ENCODE peak calls at places on chromosomes 5 and 9, in six cellular contexts. R, W, U, Z, Q and Y are unnamed samples.

GRCh38 chr5:1330146-1330846 is 14.6 kb downstream of the CLPTM1L start:
- DNase-seq in R (no peak), U (no peak), Z (no peak), Q (no peak), W (peak), Y (no peak)

GRCh38 chr5:75461679-75462078 is 49.8 kb downstream of the CERT1 start:
- DNase-seq in Q (no peak), Z (no peak), R (no peak), W (no peak), U (no peak), Y (no peak)

GRCh38 chr5:124755565-124755964 is 9.1 kb upstream of the ZNF608 start:
- DNase-seq in R (no peak), U (no peak), W (peak), Q (no peak), Z (no peak), Y (no peak)

GRCh38 chr9:106717686-106718085 is 145.3 kb upstream of the ZNF462 start:
- DNase-seq in Q (no peak), W (no peak), U (no peak), R (no peak), Z (peak), Y (no peak)

GRCh38 chr5:15620501-15620900 is 120.5 kb downstream of the FBXL7 start:
- DNase-seq in U (no peak), Z (no peak), W (no peak), R (no peak), Q (no peak), Y (no peak)

GRCh38 chr5:139905401-139905800 is 109.8 kb downstream of the PSD2 start:
- DNase-seq in Q (no peak), U (no peak), R (no peak), W (no peak), Z (no peak), Y (no peak)

GRCh38 chr9:80074439-80074838 is 502.7 kb downstream of the TLE4 start:
- DNase-seq in Z (no peak), R (no peak), W (no peak), U (no peak), Q (no peak), Y (no peak)

GRCh38 chr5:75951716-75952115 is 131.5 kb upstream of the SV2C start:
- DNase-seq in Q (no peak), Z (no peak), R (no peak), W (no peak), U (no peak), Y (no peak)

GRCh38 chr5:151159649-151160373 is 2.2 kb upstream of the ANXA6 start:
- DNase-seq in R (no peak), Q (no peak), Z (no peak), U (no peak), W (no peak), Y (no peak)

GRCh38 chr9:94726495-94727191 is at the start of gene AOPEP:
- DNase-seq in Z (peak), Q (peak), R (peak), W (peak), U (peak), Y (peak)

GRCh38 chr5:59133801-59134261 is 551.0 kb downstream of the RAB3C start:
- DNase-seq in W (no peak), Q (no peak), R (no peak), Z (peak), U (no peak), Y (no peak)

GRCh38 chr5:53288511-53288910 is 179.0 kb upstream of the MOCS2 start:
- DNase-seq in R (no peak), U (no peak), W (no peak), Q (no peak), Z (no peak), Y (no peak)

GRCh38 chr5:119315516-119315949 is 40.3 kb upstream of the TNFAIP8 start:
- DNase-seq in W (peak), Z (no peak), R (no peak), Q (no peak), U (peak), Y (no peak)

GRCh38 chr5:9927521-9927997 is 297.4 kb upstream of the TAS2R1 start:
- DNase-seq in R (no peak), Q (no peak), U (no peak), W (no peak), Z (no peak), Y (no peak)

GRCh38 chr9:89022902-89023301 is 31.6 kb downstream of the S1PR3 start:
- DNase-seq in Q (no peak), U (no peak), Z (no peak), W (no peak), R (no peak), Y (no peak)

GRCh38 chr5:158541535-158541934 is 558.2 kb downstream of the EBF1 start:
- DNase-seq in R (no peak), Z (no peak), Q (no peak), W (no peak), U (peak), Y (no peak)

GRCh38 chr9:77449177-77450092 is 198.7 kb downstream of the GNA14 start:
- DNase-seq in W (no peak), Q (no peak), U (no peak), Z (no peak), R (no peak), Y (no peak)

GRCh38 chr5:92687793-92688467 is 893.1 kb downstream of the NR2F1-AS1 start:
- DNase-seq in R (peak), Q (no peak), U (no peak), Z (no peak), W (peak), Y (peak)

GRCh38 chr9:134515026-134515821 is 126.4 kb upstream of the COL5A1 start:
- DNase-seq in Q (no peak), U (no peak), R (no peak), W (no peak), Z (no peak), Y (no peak)

GRCh38 chr5:115461093-115461492 is 83.5 kb downstream of the FEM1C start:
- DNase-seq in Q (no peak), R (no peak), U (no peak), W (no peak), Z (no peak), Y (no peak)

GRCh38 chr9:13557724-13558123 is 278.2 kb upstream of the MPDZ start:
- DNase-seq in W (peak), U (no peak), Z (no peak), R (no peak), Q (no peak), Y (no peak)

GRCh38 chr9:127858041-127858512 is 3.6 kb upstream of the ENG start:
- DNase-seq in Z (no peak), W (no peak), U (no peak), R (no peak), Q (no peak), Y (no peak)

GRCh38 chr5:74316064-74316586 is 324.4 kb downstream of the ENC1 start:
- DNase-seq in Z (peak), W (no peak), U (no peak), R (no peak), Q (no peak), Y (peak)

GRCh38 chr9:94913550-94913949 is 187.1 kb downstream of the AOPEP start:
- DNase-seq in U (no peak), Z (no peak), W (peak), R (no peak), Q (no peak), Y (no peak)

GRCh38 chr9:6945871-6946270 is 188.1 kb downstream of the KDM4C start:
- DNase-seq in Z (no peak), R (no peak), Q (no peak), U (no peak), W (no peak), Y (no peak)

GRCh38 chr5:146048994-146049703 is 56.2 kb downstream of the PLAC8L1 start:
- DNase-seq in Q (no peak), Z (peak), W (peak), R (no peak), U (peak), Y (no peak)

GRCh38 chr9:17509698-17510097 is 69.2 kb upstream of the SH3GL2 start:
- DNase-seq in U (no peak), W (no peak), Z (peak), R (no peak), Q (no peak), Y (no peak)

GRCh38 chr9:95100071-95100627 is 217.4 kb downstream of the FANCC start:
- DNase-seq in W (no peak), Z (no peak), Q (no peak), R (no peak), U (no peak), Y (no peak)

GRCh38 chr5:51389326-51389581 is 6.0 kb downstream of the ISL1 start:
- DNase-seq in W (no peak), R (no peak), Q (no peak), U (no peak), Z (no peak), Y (no peak)

GRCh38 chr5:171776747-171777419 is 8.7 kb upstream of the SMIM23 start:
- DNase-seq in Q (no peak), U (no peak), Z (no peak), W (no peak), R (no peak), Y (no peak)